ENCODE peak calls at places on chromosome 20, in six cellular contexts. One of them, this sample, is unnamed.

GRCh38 chr20:11035211-11035610 is 361.4 kb upstream of the JAG1 start:
- DNase-seq in CD8-positive, alpha-beta T cell: no peak
- DNase-seq in PC-3: no peak
- DNase-seq in mesendoderm: no peak
- DNase-seq in ovary: no peak
- DNase-seq in esophagus squamous epithelium: no peak
- DNase-seq in this sample: no peak

GRCh38 chr20:51385941-51386530 is 156.5 kb downstream of the NFATC2 start:
- DNase-seq in CD8-positive, alpha-beta T cell: peak; percentile 7
- DNase-seq in mesendoderm: peak; percentile 74
- DNase-seq in PC-3: peak; percentile 74
- DNase-seq in ovary: no peak
- DNase-seq in esophagus squamous epithelium: no peak
- DNase-seq in this sample: no peak

GRCh38 chr20:47973519-47974233 is 188.4 kb upstream of the SULF2 start:
- DNase-seq in ovary: no peak
- DNase-seq in mesendoderm: peak; percentile 64
- DNase-seq in esophagus squamous epithelium: no peak
- DNase-seq in CD8-positive, alpha-beta T cell: no peak
- DNase-seq in PC-3: peak; percentile 77
- DNase-seq in this sample: no peak

GRCh38 chr20:48910360-48910781 is 11.1 kb upstream of the ARFGEF2 start:
- DNase-seq in PC-3: no peak
- DNase-seq in CD8-positive, alpha-beta T cell: peak; percentile 17
- DNase-seq in esophagus squamous epithelium: no peak
- DNase-seq in ovary: no peak
- DNase-seq in mesendoderm: peak; percentile 59
- DNase-seq in this sample: no peak

GRCh38 chr20:1390552-1391403 is 2.1 kb downstream of the FKBP1A start:
- DNase-seq in esophagus squamous epithelium: no peak
- DNase-seq in CD8-positive, alpha-beta T cell: no peak
- DNase-seq in mesendoderm: no peak
- DNase-seq in ovary: no peak
- DNase-seq in PC-3: no peak
- DNase-seq in this sample: peak; percentile 39

GRCh38 chr20:32387262-32387661 is 29.1 kb downstream of the ASXL1 start:
- DNase-seq in ovary: no peak
- DNase-seq in esophagus squamous epithelium: no peak
- DNase-seq in PC-3: no peak
- DNase-seq in mesendoderm: no peak
- DNase-seq in CD8-positive, alpha-beta T cell: peak; percentile 14
- DNase-seq in this sample: no peak

GRCh38 chr20:5660346-5660745 is 89.9 kb upstream of the SHLD1 start:
- DNase-seq in mesendoderm: no peak
- DNase-seq in PC-3: no peak
- DNase-seq in esophagus squamous epithelium: no peak
- DNase-seq in ovary: no peak
- DNase-seq in CD8-positive, alpha-beta T cell: no peak
- DNase-seq in this sample: no peak

GRCh38 chr20:62352402-62353288 is 14.5 kb downstream of the LAMA5 start:
- DNase-seq in esophagus squamous epithelium: no peak
- DNase-seq in ovary: no peak
- DNase-seq in CD8-positive, alpha-beta T cell: no peak
- DNase-seq in PC-3: peak; percentile 63
- DNase-seq in mesendoderm: no peak
- DNase-seq in this sample: no peak

GRCh38 chr20:25081065-25081729 is 744 bp downstream of the VSX1 start:
- DNase-seq in esophagus squamous epithelium: no peak
- DNase-seq in CD8-positive, alpha-beta T cell: no peak
- DNase-seq in PC-3: no peak
- DNase-seq in ovary: peak; percentile 61
- DNase-seq in mesendoderm: peak; percentile 83
- DNase-seq in this sample: no peak

GRCh38 chr20:1537731-1538058 is 19.8 kb downstream of the SIRPD start:
- DNase-seq in mesendoderm: no peak
- DNase-seq in CD8-positive, alpha-beta T cell: no peak
- DNase-seq in esophagus squamous epithelium: peak; percentile 10
- DNase-seq in ovary: no peak
- DNase-seq in PC-3: no peak
- DNase-seq in this sample: no peak

GRCh38 chr20:48717095-48717958 is 110.5 kb downstream of the PREX1 start:
- DNase-seq in PC-3: no peak
- DNase-seq in CD8-positive, alpha-beta T cell: no peak
- DNase-seq in esophagus squamous epithelium: no peak
- DNase-seq in mesendoderm: no peak
- DNase-seq in ovary: no peak
- DNase-seq in this sample: no peak

GRCh38 chr20:32536861-32537656 is 48.1 kb downstream of the NOL4L start:
- DNase-seq in ovary: peak; percentile 54
- DNase-seq in esophagus squamous epithelium: no peak
- DNase-seq in PC-3: peak; percentile 52
- DNase-seq in mesendoderm: no peak
- DNase-seq in CD8-positive, alpha-beta T cell: peak; percentile 60
- DNase-seq in this sample: no peak

GRCh38 chr20:6074145-6074561 is 20.3 kb upstream of the LRRN4 start:
- DNase-seq in CD8-positive, alpha-beta T cell: no peak
- DNase-seq in mesendoderm: peak; percentile 81
- DNase-seq in PC-3: peak; percentile 26
- DNase-seq in esophagus squamous epithelium: no peak
- DNase-seq in ovary: no peak
- DNase-seq in this sample: no peak

GRCh38 chr20:21325296-21325695 is 22.2 kb downstream of the XRN2 start:
- DNase-seq in mesendoderm: no peak
- DNase-seq in CD8-positive, alpha-beta T cell: no peak
- DNase-seq in esophagus squamous epithelium: no peak
- DNase-seq in ovary: no peak
- DNase-seq in PC-3: no peak
- DNase-seq in this sample: no peak

GRCh38 chr20:46135856-46136633 is 17.9 kb downstream of the CD40 start:
- DNase-seq in esophagus squamous epithelium: no peak
- DNase-seq in PC-3: no peak
- DNase-seq in CD8-positive, alpha-beta T cell: no peak
- DNase-seq in ovary: no peak
- DNase-seq in mesendoderm: peak; percentile 22
- DNase-seq in this sample: no peak

GRCh38 chr20:1805161-1805581 is 90.0 kb upstream of the SIRPA start:
- DNase-seq in mesendoderm: peak; percentile 62
- DNase-seq in PC-3: no peak
- DNase-seq in esophagus squamous epithelium: no peak
- DNase-seq in CD8-positive, alpha-beta T cell: no peak
- DNase-seq in ovary: no peak
- DNase-seq in this sample: no peak

GRCh38 chr20:48807051-48807450 is 20.7 kb downstream of the PREX1 start:
- DNase-seq in mesendoderm: no peak
- DNase-seq in PC-3: no peak
- DNase-seq in ovary: no peak
- DNase-seq in CD8-positive, alpha-beta T cell: no peak
- DNase-seq in esophagus squamous epithelium: no peak
- DNase-seq in this sample: no peak

GRCh38 chr20:595330-596308 is 14.5 kb downstream of the TCF15 start:
- DNase-seq in esophagus squamous epithelium: no peak
- DNase-seq in CD8-positive, alpha-beta T cell: no peak
- DNase-seq in ovary: no peak
- DNase-seq in PC-3: no peak
- DNase-seq in mesendoderm: no peak
- DNase-seq in this sample: no peak

GRCh38 chr20:59157064-59157463 is 6.6 kb upstream of the ZNF831 start:
- DNase-seq in ovary: no peak
- DNase-seq in mesendoderm: no peak
- DNase-seq in PC-3: no peak
- DNase-seq in esophagus squamous epithelium: no peak
- DNase-seq in CD8-positive, alpha-beta T cell: no peak
- DNase-seq in this sample: no peak

GRCh38 chr20:56343861-56344381 is 14.9 kb upstream of the FAM210B start:
- DNase-seq in mesendoderm: peak; percentile 83
- DNase-seq in CD8-positive, alpha-beta T cell: no peak
- DNase-seq in PC-3: peak; percentile 61
- DNase-seq in esophagus squamous epithelium: no peak
- DNase-seq in ovary: peak; percentile 74
- DNase-seq in this sample: no peak

GRCh38 chr20:19026121-19026878 is 186.1 kb upstream of the SLC24A3 start:
- DNase-seq in PC-3: no peak
- DNase-seq in mesendoderm: no peak
- DNase-seq in CD8-positive, alpha-beta T cell: no peak
- DNase-seq in ovary: peak; percentile 56
- DNase-seq in esophagus squamous epithelium: no peak
- DNase-seq in this sample: no peak

GRCh38 chr20:48302149-48302548 is 516.9 kb upstream of the SULF2 start:
- DNase-seq in CD8-positive, alpha-beta T cell: no peak
- DNase-seq in mesendoderm: no peak
- DNase-seq in esophagus squamous epithelium: no peak
- DNase-seq in PC-3: no peak
- DNase-seq in ovary: no peak
- DNase-seq in this sample: no peak

DNA sequence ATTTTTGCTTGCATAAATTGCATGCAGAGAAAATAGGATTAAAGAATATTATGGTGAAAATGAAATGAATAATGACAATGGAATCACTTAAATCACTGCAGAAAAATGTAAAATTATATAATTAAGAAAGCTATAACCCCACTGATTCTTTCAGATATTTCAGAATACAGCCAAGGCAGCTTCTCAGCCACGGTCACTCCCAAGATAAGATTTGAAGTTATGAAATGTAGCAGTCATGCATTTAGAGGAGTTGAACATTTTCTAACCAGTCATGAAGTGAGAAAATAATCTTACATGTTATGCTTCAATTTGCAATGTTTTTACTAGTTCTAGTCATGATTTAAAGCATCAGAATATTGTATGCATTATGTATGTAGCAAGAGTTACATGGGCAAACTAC is 13.3 kb upstream of the PLCB1 start:
- DNase-seq in mesendoderm: no peak
- DNase-seq in esophagus squamous epithelium: no peak
- DNase-seq in ovary: no peak
- DNase-seq in CD8-positive, alpha-beta T cell: no peak
- DNase-seq in PC-3: no peak
- DNase-seq in this sample: no peak
- H3K27ac ChIP-seq in mesendoderm: no peak overlapping the region
- H3K27ac ChIP-seq in esophagus squamous epithelium: no peak overlapping the region
- H3K27ac ChIP-seq in ovary: no peak overlapping the region
- H3K27ac ChIP-seq in CD8-positive, alpha-beta T cell: no peak overlapping the region
- H3K27ac ChIP-seq in PC-3: no peak overlapping the region
- H3K27ac ChIP-seq in this sample: no peak overlapping the region

GRCh38 chr20:23627501-23627900 is 10.3 kb downstream of the CST3 start:
- DNase-seq in CD8-positive, alpha-beta T cell: no peak
- DNase-seq in esophagus squamous epithelium: no peak
- DNase-seq in mesendoderm: no peak
- DNase-seq in ovary: no peak
- DNase-seq in PC-3: no peak
- DNase-seq in this sample: no peak
- H3K27ac ChIP-seq in CD8-positive, alpha-beta T cell: no peak overlapping the region
- H3K27ac ChIP-seq in esophagus squamous epithelium: no peak overlapping the region
- H3K27ac ChIP-seq in mesendoderm: no peak overlapping the region
- H3K27ac ChIP-seq in ovary: no peak overlapping the region
- H3K27ac ChIP-seq in PC-3: no peak overlapping the region
- H3K27ac ChIP-seq in this sample: no peak overlapping the region

DNA sequence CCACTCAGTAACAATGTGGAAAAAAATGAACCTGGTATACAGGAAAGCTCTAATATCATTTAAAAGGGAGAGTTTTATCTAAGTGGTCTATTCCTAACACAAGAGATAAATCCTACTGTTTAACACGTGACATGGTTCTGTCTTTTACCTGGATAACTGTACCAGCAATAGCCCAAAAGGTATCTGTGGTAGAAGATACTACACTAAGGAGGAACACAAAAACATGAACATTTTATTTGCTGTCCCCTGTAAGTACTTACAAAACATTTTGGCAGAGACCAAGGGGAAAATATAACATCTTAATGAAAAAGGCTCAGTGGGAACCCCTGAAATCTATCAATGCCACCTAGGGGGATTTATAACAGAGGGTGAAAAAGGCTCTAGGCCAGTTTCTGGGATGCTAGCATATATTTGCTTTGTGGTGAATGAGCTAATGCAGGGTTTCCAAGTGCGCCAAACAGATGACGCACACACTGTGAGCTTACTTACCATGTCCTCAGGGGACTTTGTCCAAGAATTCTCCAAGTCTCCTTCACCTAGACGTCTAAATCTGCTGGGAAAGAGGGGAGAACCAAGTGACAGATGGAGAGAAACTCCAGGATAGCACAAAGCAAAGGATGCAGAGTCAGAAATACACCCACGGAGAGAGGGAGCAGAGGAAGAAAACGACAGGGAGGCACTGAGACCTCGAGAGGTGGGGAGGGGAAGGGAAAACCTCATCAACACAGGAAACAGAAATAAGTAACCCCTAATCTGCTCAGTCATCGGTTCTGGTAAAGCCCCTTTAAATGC is 147.9 kb upstream of the PRND start:
- DNase-seq in mesendoderm: no peak
- DNase-seq in PC-3: peak; percentile 97
- DNase-seq in CD8-positive, alpha-beta T cell: no peak
- DNase-seq in esophagus squamous epithelium: no peak
- DNase-seq in ovary: no peak
- DNase-seq in this sample: no peak
- H3K27ac ChIP-seq in mesendoderm: no peak overlapping the region
- H3K27ac ChIP-seq in PC-3: peak overlapping the region; percentile 94
- H3K27ac ChIP-seq in CD8-positive, alpha-beta T cell: no peak overlapping the region
- H3K27ac ChIP-seq in esophagus squamous epithelium: no peak overlapping the region
- H3K27ac ChIP-seq in ovary: no peak overlapping the region
- H3K27ac ChIP-seq in this sample: no peak overlapping the region

GRCh38 chr20:8132632-8133587 is 844 bp downstream of the PLCB1 start:
- DNase-seq in CD8-positive, alpha-beta T cell: no peak
- DNase-seq in ovary: peak; percentile 56
- DNase-seq in mesendoderm: no peak
- DNase-seq in PC-3: no peak
- DNase-seq in esophagus squamous epithelium: no peak
- DNase-seq in this sample: no peak
- H3K27ac ChIP-seq in CD8-positive, alpha-beta T cell: no peak overlapping the region
- H3K27ac ChIP-seq in ovary: peak overlapping the region; percentile 51
- H3K27ac ChIP-seq in mesendoderm: no peak overlapping the region
- H3K27ac ChIP-seq in PC-3: no peak overlapping the region
- H3K27ac ChIP-seq in esophagus squamous epithelium: peak overlapping the region; percentile 92
- H3K27ac ChIP-seq in this sample: peak overlapping the region; percentile 62

GRCh38 chr20:33796263-33796906 is 14.8 kb upstream of the CHMP4B start:
- DNase-seq in CD8-positive, alpha-beta T cell: no peak
- DNase-seq in esophagus squamous epithelium: no peak
- DNase-seq in mesendoderm: no peak
- DNase-seq in PC-3: peak; percentile 95
- DNase-seq in ovary: no peak
- DNase-seq in this sample: no peak

GRCh38 chr20:33798444-33798843 is 12.7 kb upstream of the CHMP4B start:
- DNase-seq in PC-3: no peak
- DNase-seq in esophagus squamous epithelium: no peak
- DNase-seq in CD8-positive, alpha-beta T cell: no peak
- DNase-seq in mesendoderm: no peak
- DNase-seq in ovary: no peak
- DNase-seq in this sample: no peak

GRCh38 chr20:33791959-33792597 is 19.1 kb upstream of the CHMP4B start:
- DNase-seq in mesendoderm: peak; percentile 40
- DNase-seq in esophagus squamous epithelium: no peak
- DNase-seq in PC-3: peak; percentile 62
- DNase-seq in CD8-positive, alpha-beta T cell: peak; percentile 40
- DNase-seq in ovary: peak; percentile 56
- DNase-seq in this sample: no peak

GRCh38 chr20:33793011-33793931 is 17.9 kb upstream of the CHMP4B start:
- DNase-seq in mesendoderm: peak; percentile 39
- DNase-seq in CD8-positive, alpha-beta T cell: no peak
- DNase-seq in PC-3: peak; percentile 39
- DNase-seq in ovary: no peak
- DNase-seq in esophagus squamous epithelium: no peak
- DNase-seq in this sample: no peak

GRCh38 chr20:33796907-33797544 is 14.1 kb upstream of the CHMP4B start:
- DNase-seq in CD8-positive, alpha-beta T cell: no peak
- DNase-seq in mesendoderm: no peak
- DNase-seq in PC-3: peak; percentile 86
- DNase-seq in ovary: no peak
- DNase-seq in esophagus squamous epithelium: no peak
- DNase-seq in this sample: no peak
- H3K27ac ChIP-seq in CD8-positive, alpha-beta T cell: no peak overlapping the region
- H3K27ac ChIP-seq in mesendoderm: no peak overlapping the region
- H3K27ac ChIP-seq in PC-3: peak overlapping the region; percentile 92
- H3K27ac ChIP-seq in ovary: no peak overlapping the region
- H3K27ac ChIP-seq in esophagus squamous epithelium: peak overlapping the region; percentile 61
- H3K27ac ChIP-seq in this sample: no peak overlapping the region